ENCODE peak calls at places on chromosomes 13 and 19, in seven cellular contexts. T, F, K, B, Z, V and E are unnamed samples.

GRCh38 chr13:50474094-50474654 is 369.3 kb downstream of the DLEU7 start:
- DNase-seq in Z (no peak), F (no peak), T (no peak), K (no peak), V (no peak), B (no peak), E (no peak)

GRCh38 chr19:5281588-5281987 is 59.0 kb downstream of the PTPRS start:
- DNase-seq in V (no peak), F (no peak), B (no peak), Z (no peak), T (no peak), K (no peak), E (no peak)

GRCh38 chr19:46482645-46483044 is 11.3 kb upstream of the PNMA8A start:
- DNase-seq in V (no peak), K (no peak), Z (no peak), T (no peak), B (no peak), F (no peak), E (no peak)

GRCh38 chr19:14477417-14478112 is 2.4 kb upstream of the PTGER1 start:
- DNase-seq in V (no peak), K (no peak), B (no peak), F (no peak), Z (no peak), T (no peak), E (no peak)

GRCh38 chr19:43639507-43640423 is at the start of gene CADM4:
- DNase-seq in K (no peak), Z (no peak), V (peak), T (no peak), B (peak), F (no peak), E (no peak)

GRCh38 chr19:20482721-20483120 is 82.9 kb downstream of the ZNF737 start:
- DNase-seq in V (no peak), T (no peak), B (no peak), F (no peak), K (no peak), Z (no peak), E (no peak)

GRCh38 chr19:19459707-19460251 is 54.3 kb downstream of the GATAD2A start:
- DNase-seq in Z (no peak), K (no peak), V (no peak), B (peak), F (no peak), T (peak), E (no peak)

GRCh38 chr13:30972888-30973377 is 40.5 kb downstream of the TEX26 start:
- DNase-seq in Z (peak), T (no peak), V (no peak), F (no peak), K (no peak), B (no peak), E (no peak)